ENCODE peak calls at places on chromosome 19, in seven cellular contexts. H is BE2C; S is stomach; G is heart right ventricle; E is ascending aorta; P is esophagus muscularis mucosa; L is CD8-positive, alpha-beta T cell. Y is an unnamed sample. For H3K9me3, the result is how much of the 10 kb centered on the place peaks cover.

GRCh38 chr19:5341448-5341820 is 822 bp upstream of the PTPRS start:
- DNase-seq in E (no peak), S (no peak), P (no peak), L (no peak), H (no peak), G (no peak), Y (no peak)

GRCh38 chr19:47819841-47820244 is 1.9 kb upstream of the CRX start:
- DNase-seq in P (no peak), G (no peak), E (no peak), L (no peak), S (no peak), H (no peak), Y (no peak)

GRCh38 chr19:47663911-47664771 is 49.1 kb upstream of the EHD2 start:
- DNase-seq in G (peak), L (no peak), E (peak), H (no peak), S (peak), P (peak), Y (no peak)

GRCh38 chr19:13846533-13847032 is 30.4 kb upstream of the NANOS3 start:
- DNase-seq in P (no peak), S (peak), H (peak), E (peak), G (peak), L (peak), Y (peak)

GRCh38 chr19:5828661-5829566 is 10.6 kb downstream of the FUT6 start:
- DNase-seq in L (peak), E (no peak), S (peak), H (peak), P (no peak), G (peak), Y (no peak)

GRCh38 chr19:49816616-49817015 is 1.5 kb upstream of the MED25 start:
- DNase-seq in H (no peak), P (no peak), S (no peak), E (no peak), G (no peak), L (no peak), Y (no peak)

GRCh38 chr19:11535792-11536595 is 2.7 kb upstream of the CNN1 start:
- DNase-seq in H (peak), S (peak), L (peak), G (peak), P (peak), E (peak), Y (peak)

GRCh38 chr19:29623726-29624488 is 17.8 kb downstream of the POP4 start:
- DNase-seq in P (no peak), S (no peak), G (no peak), L (peak), E (no peak), H (no peak), Y (no peak)

GRCh38 chr19:36409841-36410240 is 8.6 kb downstream of the ZFP82 start:
- DNase-seq in G (no peak), H (no peak), P (no peak), L (no peak), E (no peak), S (no peak), Y (no peak)

GRCh38 chr19:51364200-51365106 is 1.7 kb downstream of the ETFB start:
- DNase-seq in S (no peak), L (no peak), H (no peak), G (no peak), E (no peak), P (no peak), Y (no peak)

GRCh38 chr19:4493929-4494690 is 22.0 kb downstream of the HDGFL2 start:
- DNase-seq in L (no peak), P (no peak), E (no peak), S (no peak), H (no peak), G (no peak), Y (no peak)

GRCh38 chr19:15315101-15315500 is 17.2 kb downstream of the BRD4 start:
- DNase-seq in P (no peak), G (no peak), E (no peak), H (no peak), L (no peak), S (no peak), Y (no peak)

GRCh38 chr19:28619842-28620429 is 593.0 kb downstream of the UQCRFS1 start:
- DNase-seq in H (no peak), L (no peak), E (no peak), G (no peak), P (peak), S (no peak), Y (no peak)

GRCh38 chr19:32924200-32924599 is 47.6 kb downstream of the CEP89 start:
- DNase-seq in H (no peak), P (no peak), G (no peak), S (no peak), E (peak), L (no peak), Y (no peak)

GRCh38 chr19:41795031-41795461 is 1.3 kb upstream of the CEACAM3 start:
- DNase-seq in L (peak), P (no peak), E (no peak), G (peak), H (peak), S (peak), Y (peak)

GRCh38 chr19:42529248-42529764 is 1.0 kb upstream of the CEACAM1 start:
- DNase-seq in S (peak), G (peak), P (no peak), L (peak), E (peak), H (peak), Y (peak)

GRCh38 chr19:54560881-54561385 is 12.7 kb upstream of the LILRA2 start:
- DNase-seq in S (no peak), G (no peak), E (no peak), H (no peak), L (no peak), P (peak), Y (no peak)
- H3K9me3 ChIP-seq in S (under half), G (under half), E (under half), H (under half), L (under half), P (under half), Y (under half)

GRCh38 chr19:30669329-30670010 is 297.3 kb downstream of the ZNF536 start:
- DNase-seq in H (peak), E (peak), S (peak), L (peak), G (peak), P (no peak), Y (peak)

GRCh38 chr19:30670562-30671513 is 298.7 kb downstream of the ZNF536 start:
- DNase-seq in L (no peak), E (peak), G (no peak), H (no peak), P (no peak), S (peak), Y (no peak)

GRCh38 chr19:30671622-30672051 is 299.5 kb downstream of the ZNF536 start:
- DNase-seq in P (no peak), S (peak), L (no peak), G (peak), E (no peak), H (no peak), Y (no peak)

GRCh38 chr19:30668521-30669155 is 296.5 kb downstream of the ZNF536 start:
- DNase-seq in H (no peak), S (peak), G (no peak), E (no peak), L (no peak), P (no peak), Y (no peak)

DNA sequence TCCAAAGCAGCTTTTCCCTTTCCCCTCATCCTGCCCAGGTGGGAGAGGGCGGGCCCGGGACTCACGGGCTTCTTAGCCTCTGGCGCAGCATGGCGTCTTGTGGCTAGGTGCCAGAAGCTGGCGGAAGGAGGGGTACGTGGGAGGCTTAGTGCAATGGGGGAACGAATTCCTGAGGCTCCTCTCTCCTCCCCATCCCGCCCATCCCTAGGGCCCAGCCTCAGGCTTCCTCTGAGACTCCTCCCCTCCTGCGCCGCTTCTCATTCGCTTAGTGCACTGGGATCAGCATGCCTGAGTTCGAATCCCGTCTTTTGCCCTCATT is 297.8 kb downstream of the ZNF536 start:
- DNase-seq in G (no peak), P (no peak), H (no peak), S (peak), E (no peak), L (no peak), Y (no peak)
- H3K9me3 ChIP-seq in G (under half), P (under half), H (under half), S (under half), E (under half), L (under half), Y (under half)

DNA sequence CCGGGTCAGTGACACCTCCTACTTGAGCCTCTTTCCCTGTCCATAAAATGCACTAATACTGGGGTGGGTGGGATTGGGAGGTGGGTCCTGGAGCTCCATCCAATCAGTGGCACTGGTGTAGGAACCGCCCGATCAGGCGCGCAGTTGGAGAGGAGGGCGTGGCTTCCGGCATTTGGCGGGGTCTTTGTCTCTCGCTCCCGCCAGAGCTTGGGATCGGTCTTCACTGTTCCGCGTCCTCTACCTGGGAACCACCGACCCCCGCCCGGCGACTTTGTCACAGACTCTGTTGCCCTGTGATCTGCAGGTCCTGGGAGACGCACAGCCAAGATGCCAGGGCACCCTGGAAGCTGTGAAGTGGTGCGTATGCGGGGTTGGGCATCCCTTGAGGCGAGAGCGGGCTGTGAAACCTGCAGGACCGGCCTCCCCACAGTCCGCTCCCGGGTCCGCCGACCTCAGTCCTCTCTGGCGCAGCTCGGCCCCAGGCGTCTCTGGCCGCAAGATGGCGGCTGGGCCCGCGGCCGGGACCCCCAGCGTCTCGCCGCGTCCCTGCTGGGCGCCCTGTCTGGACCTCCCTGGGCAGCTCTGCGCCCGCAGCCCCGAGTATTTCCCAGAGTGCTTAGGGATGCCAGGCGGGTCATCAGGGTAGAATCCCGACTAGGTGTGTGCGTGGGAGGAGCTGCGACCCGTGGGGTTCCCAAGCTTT is 41.6 kb upstream of the ZNF730 start:
- DNase-seq in L (no peak), H (peak), S (no peak), P (no peak), E (peak), G (peak), Y (no peak)
- H3K9me3 ChIP-seq in L (under half), H (under half), S (under half), P (under half), E (under half), G (under half), Y (under half)

GRCh38 chr19:3193256-3194062 is 7.7 kb downstream of the NCLN start:
- DNase-seq in G (no peak), E (no peak), P (no peak), L (no peak), S (no peak), H (no peak), Y (no peak)

GRCh38 chr19:3194063-3194702 is 8.5 kb downstream of the NCLN start:
- DNase-seq in G (no peak), H (peak), P (no peak), E (no peak), S (no peak), L (no peak), Y (no peak)

GRCh38 chr19:3196064-3196932 is 10.6 kb downstream of the NCLN start:
- DNase-seq in S (no peak), G (no peak), H (peak), P (no peak), L (no peak), E (no peak), Y (no peak)

GRCh38 chr19:3192684-3193083 is 7.0 kb downstream of the NCLN start:
- DNase-seq in H (no peak), E (no peak), G (no peak), L (no peak), P (no peak), S (no peak), Y (no peak)

DNA sequence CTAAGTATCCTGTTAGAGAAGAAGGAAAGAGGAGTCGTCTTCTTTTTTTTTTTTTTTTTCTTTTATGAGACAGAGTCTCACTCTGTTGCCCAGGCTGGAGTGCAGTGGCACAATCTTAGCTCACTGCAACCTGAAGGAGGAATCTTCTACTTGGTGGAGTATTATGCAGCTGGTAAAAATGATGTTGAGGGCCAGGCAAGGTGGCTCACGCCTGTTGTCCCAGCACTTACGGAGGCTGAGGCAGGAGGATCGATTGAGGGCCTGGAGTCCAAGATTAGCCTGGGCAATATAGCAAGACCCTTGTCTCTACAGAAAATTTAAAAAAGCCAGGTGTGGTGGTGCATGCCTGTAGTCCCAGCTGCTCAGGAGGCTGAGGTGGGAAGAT is 9.0 kb downstream of the NCLN start:
- DNase-seq in G (no peak), L (no peak), H (no peak), E (no peak), S (no peak), P (no peak), Y (no peak)
- H3K9me3 ChIP-seq in G (under half), L (under half), H (under half), E (under half), S (under half), P (under half), Y (under half)

GRCh38 chr19:7471696-7472620 is 16.9 kb downstream of the PEX11G start:
- DNase-seq in E (no peak), G (no peak), L (no peak), P (no peak), H (no peak), S (no peak), Y (no peak)
- H3K9me3 ChIP-seq in E (under half), G (under half), L (under half), P (under half), H (under half), S (under half), Y (under half)